ENCODE peak calls at places on chromosomes 2 and 18, in nine cellular contexts. One of them, this sample, is unnamed.

GRCh38 chr2:200442471-200442870 is 67.4 kb downstream of the KCTD18 start:
- DNase-seq in NCI-H1092 treated with DMSO at 0.1 percent for 48 hours: no peak
- DNase-seq in AG09309: peak
- DNase-seq in HFF-Myc: no peak
- DNase-seq in NCI-H2171: no peak
- DNase-seq in NCI-H1105: no peak
- DNase-seq in DMS 273 treated with DMSO at 0.1 percent for 48 hours: no peak
- DNase-seq in RWPE1: no peak
- DNase-seq in mesenchymal stem cell: peak
- DNase-seq in this sample: no peak

GRCh38 chr2:134689303-134689702 is 29.5 kb downstream of the TMEM163 start:
- DNase-seq in NCI-H1092 treated with DMSO at 0.1 percent for 48 hours: no peak
- DNase-seq in AG09309: no peak
- DNase-seq in HFF-Myc: no peak
- DNase-seq in NCI-H2171: no peak
- DNase-seq in NCI-H1105: no peak
- DNase-seq in DMS 273 treated with DMSO at 0.1 percent for 48 hours: no peak
- DNase-seq in RWPE1: no peak
- DNase-seq in mesenchymal stem cell: no peak
- DNase-seq in this sample: no peak

GRCh38 chr2:235347691-235348090 is 146.2 kb upstream of the AGAP1 start:
- DNase-seq in NCI-H1092 treated with DMSO at 0.1 percent for 48 hours: no peak
- DNase-seq in AG09309: peak
- DNase-seq in HFF-Myc: peak
- DNase-seq in NCI-H2171: no peak
- DNase-seq in NCI-H1105: no peak
- DNase-seq in DMS 273 treated with DMSO at 0.1 percent for 48 hours: no peak
- DNase-seq in RWPE1: peak
- DNase-seq in mesenchymal stem cell: peak
- DNase-seq in this sample: no peak

GRCh38 chr18:8800445-8800844 is 95.1 kb downstream of the MTCL1 start:
- DNase-seq in NCI-H1092 treated with DMSO at 0.1 percent for 48 hours: no peak
- DNase-seq in AG09309: peak
- DNase-seq in HFF-Myc: peak
- DNase-seq in NCI-H2171: no peak
- DNase-seq in NCI-H1105: no peak
- DNase-seq in DMS 273 treated with DMSO at 0.1 percent for 48 hours: no peak
- DNase-seq in RWPE1: peak
- DNase-seq in mesenchymal stem cell: peak
- DNase-seq in this sample: no peak

GRCh38 chr2:230864605-230865323 is at the start of gene ITM2C:
- DNase-seq in NCI-H1092 treated with DMSO at 0.1 percent for 48 hours: peak
- DNase-seq in AG09309: no peak
- DNase-seq in HFF-Myc: peak
- DNase-seq in NCI-H2171: peak
- DNase-seq in NCI-H1105: peak
- DNase-seq in DMS 273 treated with DMSO at 0.1 percent for 48 hours: no peak
- DNase-seq in RWPE1: peak
- DNase-seq in mesenchymal stem cell: peak
- DNase-seq in this sample: no peak

GRCh38 chr2:46116616-46117015 is 180.6 kb upstream of the EPAS1 start:
- DNase-seq in NCI-H1092 treated with DMSO at 0.1 percent for 48 hours: no peak
- DNase-seq in AG09309: no peak
- DNase-seq in HFF-Myc: no peak
- DNase-seq in NCI-H2171: no peak
- DNase-seq in NCI-H1105: no peak
- DNase-seq in DMS 273 treated with DMSO at 0.1 percent for 48 hours: no peak
- DNase-seq in RWPE1: no peak
- DNase-seq in mesenchymal stem cell: no peak
- DNase-seq in this sample: no peak

GRCh38 chr2:37119182-37119581 is 34.9 kb downstream of the GPATCH11 start:
- DNase-seq in NCI-H1092 treated with DMSO at 0.1 percent for 48 hours: no peak
- DNase-seq in AG09309: no peak
- DNase-seq in HFF-Myc: no peak
- DNase-seq in NCI-H2171: no peak
- DNase-seq in NCI-H1105: no peak
- DNase-seq in DMS 273 treated with DMSO at 0.1 percent for 48 hours: no peak
- DNase-seq in RWPE1: no peak
- DNase-seq in mesenchymal stem cell: no peak
- DNase-seq in this sample: no peak

GRCh38 chr2:37676274-37676673 is 4.8 kb upstream of the CDC42EP3 start:
- DNase-seq in NCI-H1092 treated with DMSO at 0.1 percent for 48 hours: no peak
- DNase-seq in AG09309: no peak
- DNase-seq in HFF-Myc: no peak
- DNase-seq in NCI-H2171: no peak
- DNase-seq in NCI-H1105: no peak
- DNase-seq in DMS 273 treated with DMSO at 0.1 percent for 48 hours: no peak
- DNase-seq in RWPE1: peak
- DNase-seq in mesenchymal stem cell: no peak
- DNase-seq in this sample: no peak

GRCh38 chr2:10006248-10007147 is 36.9 kb upstream of the KLF11 start:
- DNase-seq in NCI-H1092 treated with DMSO at 0.1 percent for 48 hours: peak
- DNase-seq in AG09309: no peak
- DNase-seq in HFF-Myc: no peak
- DNase-seq in NCI-H2171: no peak
- DNase-seq in NCI-H1105: peak
- DNase-seq in DMS 273 treated with DMSO at 0.1 percent for 48 hours: no peak
- DNase-seq in RWPE1: no peak
- DNase-seq in mesenchymal stem cell: no peak
- DNase-seq in this sample: no peak

GRCh38 chr2:200042102-200042735 is 86.8 kb downstream of the MAIP1 start:
- DNase-seq in NCI-H1092 treated with DMSO at 0.1 percent for 48 hours: no peak
- DNase-seq in AG09309: peak
- DNase-seq in HFF-Myc: peak
- DNase-seq in NCI-H2171: no peak
- DNase-seq in NCI-H1105: no peak
- DNase-seq in DMS 273 treated with DMSO at 0.1 percent for 48 hours: no peak
- DNase-seq in RWPE1: peak
- DNase-seq in mesenchymal stem cell: peak
- DNase-seq in this sample: no peak

GRCh38 chr18:24368749-24369148 is 28.9 kb downstream of the OSBPL1A start:
- DNase-seq in NCI-H1092 treated with DMSO at 0.1 percent for 48 hours: no peak
- DNase-seq in AG09309: no peak
- DNase-seq in HFF-Myc: no peak
- DNase-seq in NCI-H2171: no peak
- DNase-seq in NCI-H1105: no peak
- DNase-seq in DMS 273 treated with DMSO at 0.1 percent for 48 hours: no peak
- DNase-seq in RWPE1: no peak
- DNase-seq in mesenchymal stem cell: no peak
- DNase-seq in this sample: no peak

This sample was measured in NCI-H446.